ENCODE peak calls at places on chromosomes 11 and 22, in four cellular contexts. N is tibial artery, U is NT2/D1, M is adrenal gland. T is an unnamed sample.
A peak's percentile ranks its signal among the peaks of the same experiment; 100 is the strongest.

GRCh38 chr11:8440649-8441048 is 153.4 kb downstream of the STK33 start:
- DNase-seq in N (no peak), U (no peak), M (no peak), T (no peak)

GRCh38 chr22:48180631-48181030 is 1418.2 kb downstream of the TBC1D22A start:
- DNase-seq in N (no peak), U (no peak), M (no peak), T (no peak)

GRCh38 chr22:48592488-48592887 is 1235.2 kb downstream of the BRD1 start:
- DNase-seq in N (no peak), U (no peak), M (no peak), T (no peak)

GRCh38 chr11:9861860-9862725 is 198.2 kb downstream of the SWAP70 start:
- DNase-seq in N (no peak), U (peak; percentile 38), M (peak; percentile 44), T (no peak)

GRCh38 chr22:28021116-28021997 is 102.3 kb upstream of the PITPNB start:
- DNase-seq in N (peak; percentile 47), U (no peak), M (peak; percentile 12), T (no peak)

GRCh38 chr22:32619614-32620426 is 145.2 kb downstream of the FBXO7 start:
- DNase-seq in N (peak; percentile 83), U (no peak), M (peak; percentile 54), T (peak; percentile 51)

GRCh38 chr11:128502736-128503135 is 84.6 kb downstream of the ETS1 start:
- DNase-seq in N (no peak), U (no peak), M (no peak), T (no peak)

GRCh38 chr11:122748968-122749687 is 89.2 kb upstream of the CRTAM start:
- DNase-seq in N (no peak), U (no peak), M (peak; percentile 65), T (no peak)

GRCh38 chr11:2913776-2914474 is 15.3 kb downstream of the PHLDA2 start:
- DNase-seq in N (no peak), U (no peak), M (no peak), T (no peak)

GRCh38 chr11:45650166-45651095 is 15.0 kb downstream of the CHST1 start:
- DNase-seq in N (no peak), U (no peak), M (no peak), T (no peak)

GRCh38 chr11:8059030-8059429 is 22.0 kb upstream of the TUB start:
- DNase-seq in N (no peak), U (no peak), M (no peak), T (no peak)

GRCh38 chr11:2206291-2206690 is 34.7 kb upstream of the TH start:
- DNase-seq in N (peak; percentile 47), U (no peak), M (peak; percentile 4), T (no peak)

GRCh38 chr11:67456068-67456705 is 1.0 kb downstream of the CABP4 start:
- DNase-seq in N (peak; percentile 58), U (no peak), M (no peak), T (no peak)

GRCh38 chr11:46210133-46210636 is 67.3 kb upstream of the CREB3L1 start:
- DNase-seq in N (no peak), U (no peak), M (peak; percentile 87), T (no peak)

GRCh38 chr22:26748845-26749244 is 91.5 kb downstream of the MIAT start:
- DNase-seq in N (no peak), U (no peak), M (no peak), T (no peak)

DNA sequence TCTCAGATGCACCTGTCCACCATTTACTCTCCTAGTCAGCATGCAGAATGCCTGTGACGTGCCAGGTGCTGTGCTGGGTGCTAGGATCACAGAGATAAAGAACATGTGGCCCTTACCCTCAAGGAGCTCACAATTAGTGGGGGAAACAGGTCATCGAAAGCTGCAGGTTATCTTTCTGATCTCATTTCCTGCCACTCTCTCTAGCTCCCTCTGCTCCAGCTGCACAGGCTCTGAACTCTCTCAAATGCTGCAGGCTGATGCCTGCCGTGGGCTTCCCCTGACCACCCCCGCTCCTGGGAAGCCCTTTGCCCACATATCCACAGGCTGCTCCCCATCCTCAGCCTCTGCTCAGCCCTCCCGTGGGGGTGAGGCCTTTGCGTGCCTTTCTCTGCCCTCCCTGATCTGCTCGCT is 29.6 kb downstream of the SHANK3 start:
- DNase-seq in N (no peak), U (no peak), M (no peak), T (no peak)
- H3K4me1 ChIP-seq in N (peaks cover 8% of the 10 kb centered on the region), U (peaks cover 22% of the 10 kb centered on the region), M (no peaks in the 10 kb centered on the region), T (no peaks in the 10 kb centered on the region)

DNA sequence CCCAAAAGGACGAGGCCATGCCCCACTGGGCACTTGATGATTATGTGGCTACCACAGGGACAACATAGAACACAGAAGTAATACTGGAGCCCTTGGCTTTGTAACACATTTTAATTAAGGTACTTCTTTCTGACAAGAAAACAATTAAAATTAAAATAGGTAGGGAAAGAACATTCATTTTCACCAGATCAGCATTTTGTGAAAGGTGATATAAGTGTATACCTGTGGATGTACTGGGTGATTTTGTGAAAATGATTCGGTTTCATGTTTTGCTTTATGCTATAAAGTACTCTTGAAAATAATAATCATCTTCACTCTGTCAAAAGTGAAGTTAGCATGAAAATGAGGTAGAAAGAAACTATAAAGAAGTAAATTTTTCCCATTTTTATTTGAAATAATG is 876 bp downstream of the MS4A12 start:
- DNase-seq in N (no peak), U (no peak), M (no peak), T (no peak)
- H3K4me1 ChIP-seq in N (no peaks in the 10 kb centered on the region), U (no peaks in the 10 kb centered on the region), M (no peaks in the 10 kb centered on the region), T (no peaks in the 10 kb centered on the region)

GRCh38 chr22:24144471-24145115 is 36.7 kb upstream of the SUSD2 start:
- DNase-seq in N (no peak), U (no peak), M (no peak), T (no peak)
- H3K4me1 ChIP-seq in N (peaks cover 90% of the 10 kb centered on the region), U (peaks cover 14% of the 10 kb centered on the region), M (peaks cover 68% of the 10 kb centered on the region), T (peaks cover 53% of the 10 kb centered on the region)

DNA sequence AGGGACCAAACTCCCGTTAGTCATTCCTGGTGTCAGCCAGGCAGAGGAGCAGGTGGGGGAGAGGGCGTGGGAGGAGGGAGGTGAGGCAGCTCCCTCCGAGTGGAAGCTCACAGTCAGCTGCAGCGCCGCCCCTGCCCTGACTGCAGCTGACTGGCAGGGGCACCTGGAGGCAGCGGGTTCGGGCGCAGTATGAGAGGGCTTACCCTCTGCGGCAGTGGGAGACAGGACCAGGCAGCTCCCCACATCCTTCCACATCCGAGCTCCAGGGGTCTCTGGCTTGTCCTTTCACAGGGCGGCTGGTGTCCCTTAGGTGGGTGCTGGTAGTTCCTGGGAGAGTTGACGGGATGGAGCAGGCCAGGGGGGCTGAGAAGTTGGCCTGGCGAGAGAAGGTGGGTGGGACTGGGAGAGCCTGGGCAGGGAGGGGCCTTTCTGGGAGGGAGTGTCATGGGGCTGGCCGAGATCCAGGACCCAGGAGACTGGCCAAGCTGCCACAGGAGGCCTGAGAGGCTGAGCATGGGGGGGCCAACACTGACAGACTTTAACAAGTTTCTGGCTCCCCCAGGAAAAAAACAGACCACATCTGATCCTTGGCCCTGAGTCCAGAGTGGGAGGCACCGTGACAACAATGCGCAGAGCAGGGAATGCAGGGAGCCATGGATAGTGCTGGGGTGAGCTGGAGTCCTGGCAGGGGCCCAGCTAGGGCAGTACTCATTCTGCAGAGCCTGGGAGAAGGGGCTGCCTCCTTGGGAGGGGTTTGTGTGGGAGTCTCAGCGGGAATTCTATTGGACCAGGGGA is 4.9 kb downstream of the ADORA2A start:
- DNase-seq in N (peak; percentile 87), U (no peak), M (no peak), T (no peak)
- H3K4me1 ChIP-seq in N (peaks cover 37% of the 10 kb centered on the region), U (peaks cover 18% of the 10 kb centered on the region), M (peaks cover 53% of the 10 kb centered on the region), T (peaks cover 9% of the 10 kb centered on the region)

GRCh38 chr11:36452231-36452630 is 57.8 kb downstream of the TRAF6 start:
- DNase-seq in N (no peak), U (no peak), M (no peak), T (no peak)

GRCh38 chr11:36450391-36450714 is 59.7 kb downstream of the TRAF6 start:
- DNase-seq in N (no peak), U (no peak), M (no peak), T (no peak)

GRCh38 chr11:36451681-36452080 is 58.4 kb downstream of the TRAF6 start:
- DNase-seq in N (no peak), U (no peak), M (no peak), T (no peak)

GRCh38 chr11:36449566-36450390 is 60.3 kb downstream of the TRAF6 start:
- DNase-seq in N (no peak), U (no peak), M (no peak), T (no peak)

DNA sequence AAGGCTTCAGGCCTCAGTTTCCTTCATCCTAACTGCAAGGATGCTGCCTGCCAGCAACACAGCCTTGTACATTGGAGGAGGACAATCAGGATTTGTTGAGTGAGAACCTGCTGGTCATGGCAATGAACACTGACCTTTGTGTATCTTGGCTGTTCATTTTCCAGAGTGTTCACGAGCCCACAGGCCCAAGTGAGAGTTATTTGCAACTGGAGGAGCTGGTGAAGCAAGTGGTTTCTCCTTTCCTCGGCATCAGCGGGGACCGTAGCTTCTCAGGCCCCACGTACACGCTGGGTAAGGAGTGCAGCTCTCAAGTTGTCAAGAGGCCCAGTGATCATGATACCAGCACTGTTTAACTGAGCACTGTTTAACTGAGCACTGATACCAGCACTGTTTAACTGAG is 59.0 kb downstream of the TRAF6 start:
- DNase-seq in N (no peak), U (no peak), M (no peak), T (no peak)
- H3K4me1 ChIP-seq in N (peaks cover 82% of the 10 kb centered on the region), U (peaks cover 15% of the 10 kb centered on the region), M (peaks cover 17% of the 10 kb centered on the region), T (peaks cover 73% of the 10 kb centered on the region)

GRCh38 chr22:37547249-37547741 is 13.0 kb upstream of the CDC42EP1 start:
- DNase-seq in N (no peak), U (no peak), M (no peak), T (no peak)

GRCh38 chr22:37551981-37552380 is 8.3 kb upstream of the CDC42EP1 start:
- DNase-seq in N (no peak), U (no peak), M (no peak), T (no peak)

GRCh38 chr22:37552560-37553163 is 7.6 kb upstream of the CDC42EP1 start:
- DNase-seq in N (no peak), U (peak; percentile 54), M (no peak), T (no peak)

GRCh38 chr22:37546436-37547248 is 13.6 kb upstream of the CDC42EP1 start:
- DNase-seq in N (peak; percentile 93), U (peak; percentile 38), M (peak; percentile 95), T (no peak)

DNA sequence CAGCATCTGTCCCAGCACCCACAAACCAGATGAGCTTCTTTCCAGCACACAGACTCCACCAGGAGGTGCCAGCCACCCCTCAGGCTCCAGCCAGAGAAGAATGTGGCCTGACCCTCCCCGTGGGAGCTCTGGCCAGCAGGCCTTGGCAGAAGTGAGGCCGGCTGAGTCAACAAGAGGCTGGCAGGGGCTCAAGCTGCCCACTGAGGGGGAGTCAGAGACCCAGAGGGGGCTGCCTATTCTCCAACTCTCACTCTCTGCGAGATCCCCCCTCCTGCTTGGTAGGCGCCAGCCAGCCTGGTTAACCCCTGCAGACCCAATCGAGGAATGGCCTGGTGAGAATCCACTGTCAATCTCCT is 10.6 kb upstream of the CDC42EP1 start:
- DNase-seq in N (peak; percentile 90), U (no peak), M (peak; percentile 87), T (no peak)
- H3K4me1 ChIP-seq in N (peaks cover 79% of the 10 kb centered on the region), U (peaks cover 19% of the 10 kb centered on the region), M (peaks cover 62% of the 10 kb centered on the region), T (peaks cover 49% of the 10 kb centered on the region)

DNA sequence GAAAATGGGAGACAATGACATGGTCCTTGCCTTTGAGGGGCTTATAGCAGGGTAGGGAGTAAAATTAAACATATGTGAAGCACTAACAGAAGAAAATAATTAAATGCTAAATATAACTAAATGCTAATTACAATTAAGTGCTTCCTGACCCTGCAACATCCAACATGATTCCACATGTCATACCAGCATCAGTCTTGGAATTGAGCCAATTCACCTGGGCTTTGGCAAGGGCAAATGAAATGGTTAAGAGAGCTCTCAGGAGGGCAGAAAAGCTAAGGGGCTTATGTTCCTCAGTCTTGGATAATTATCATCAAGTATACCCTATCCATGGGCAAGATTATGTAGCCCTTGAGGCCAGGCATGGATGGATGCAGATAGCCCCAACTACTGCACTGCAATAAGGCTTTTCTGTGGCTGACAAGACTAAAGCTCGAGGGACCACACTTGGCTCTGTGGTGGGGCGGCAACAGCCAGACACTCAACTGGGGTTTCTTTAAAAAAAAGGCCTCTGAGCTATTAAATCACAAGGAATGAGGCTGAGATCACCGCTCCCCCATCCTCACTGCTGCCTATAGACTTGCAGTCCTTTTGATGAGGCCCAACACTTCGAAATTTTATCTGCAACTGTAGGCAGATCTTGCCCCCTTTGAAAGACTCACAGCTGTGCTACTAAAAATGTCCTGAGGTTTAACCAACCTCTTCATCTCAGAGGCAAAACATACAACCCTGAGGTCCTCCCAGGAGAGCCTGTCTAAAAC is 39.0 kb downstream of the IL18BP start:
- DNase-seq in N (no peak), U (no peak), M (no peak), T (no peak)
- H3K4me1 ChIP-seq in N (peaks cover 69% of the 10 kb centered on the region), U (peaks cover 20% of the 10 kb centered on the region), M (peaks cover 70% of the 10 kb centered on the region), T (peaks cover 67% of the 10 kb centered on the region)

T was measured in thoracic aorta.